ENCODE peak calls at places on chromosomes 1 and 21, in eight cellular contexts. I is activated CD4-positive, alpha-beta T cell treated with anti-CD3 and anti-CD28 coated beads for 48 hours; K is neural crest cell; T is NCI-H524 treated with DMSO at 0.1 percent for 48 hours; L is AG20443; H is activated naive CD8-positive, alpha-beta T cell treated with anti-CD3 and anti-CD28 coated beads for 36 hours; A is HS-5; M is kidney tubule cell. S is an unnamed sample.
A peak's percentile ranks its signal among the peaks of the same experiment; 100 is the strongest.

GRCh38 chr1:3368059-3368458 is 86.4 kb upstream of the ARHGEF16 start:
- DNase-seq in T (no peak), H (no peak), K (no peak), I (no peak), L (no peak), M (no peak), A (no peak), S (no peak)

GRCh38 chr1:194069168-194069830 is 882.9 kb upstream of the B3GALT2 start:
- DNase-seq in I (no peak), H (no peak), A (no peak), T (no peak), L (no peak), M (no peak), K (no peak), S (no peak)

GRCh38 chr1:204268101-204268500 is 54.3 kb upstream of the GOLT1A start:
- DNase-seq in T (no peak), M (peak; percentile 39), H (no peak), A (no peak), K (no peak), I (no peak), L (no peak), S (peak; percentile 89)

GRCh38 chr21:32413697-32414578 is 1.4 kb downstream of the EVA1C start:
- DNase-seq in H (no peak), M (no peak), L (no peak), K (no peak), I (no peak), A (no peak), T (no peak), S (no peak)

GRCh38 chr1:205805082-205805711 is 7.8 kb downstream of the SLC41A1 start:
- DNase-seq in A (no peak), M (peak; percentile 24), H (peak; percentile 67), L (no peak), T (no peak), K (no peak), I (peak; percentile 72), S (no peak)

GRCh38 chr1:101244842-101245574 is 8.2 kb downstream of the S1PR1 start:
- DNase-seq in M (no peak), K (no peak), A (no peak), H (no peak), I (no peak), T (no peak), L (no peak), S (no peak)

GRCh38 chr1:111649227-111649626 is 29.6 kb downstream of the RAP1A start:
- DNase-seq in M (no peak), L (no peak), H (no peak), T (no peak), A (no peak), K (no peak), I (no peak), S (no peak)

GRCh38 chr1:183030053-183030452 is 6.8 kb downstream of the LAMC1 start:
- DNase-seq in K (no peak), L (no peak), H (no peak), A (no peak), I (no peak), M (no peak), T (no peak), S (peak; percentile 62)

GRCh38 chr1:222736470-222736869 is 532 bp upstream of the FAM177B start:
- DNase-seq in K (no peak), A (no peak), M (no peak), L (no peak), H (no peak), I (no peak), T (no peak), S (no peak)

GRCh38 chr1:106268070-106268469 is 788.4 kb upstream of the PRMT6 start:
- DNase-seq in I (no peak), T (no peak), H (no peak), A (peak; percentile 25), M (peak; percentile 4), L (peak; percentile 13), K (no peak), S (peak; percentile 27)

GRCh38 chr1:202245391-202245790 is 51.8 kb downstream of the LGR6 start:
- DNase-seq in H (no peak), I (no peak), A (no peak), K (no peak), T (no peak), M (no peak), L (no peak), S (no peak)

GRCh38 chr1:151346769-151347522 is at the start of gene RFX5:
- DNase-seq in M (peak; percentile 99), A (peak; percentile 90), T (peak; percentile 93), H (peak; percentile 95), K (peak; percentile 81), I (peak; percentile 95), L (peak; percentile 97), S (peak; percentile 99)

GRCh38 chr1:39722495-39722894 is 16.2 kb upstream of the PPIE start:
- DNase-seq in H (no peak), T (no peak), L (no peak), M (peak; percentile 71), I (no peak), A (peak; percentile 32), K (no peak), S (no peak)

GRCh38 chr21:38424333-38424732 is 73.9 kb downstream of the ERG start:
- DNase-seq in T (peak; percentile 92), K (no peak), I (no peak), M (no peak), L (no peak), H (no peak), A (no peak), S (no peak)

S was measured in NCI-H345.